ENCODE peak calls at places on chromosomes 7 and 10, in nine cellular contexts. S is progenitor cell of endocrine pancreas; X is heart right ventricle; R is CD8-positive, alpha-beta memory T cell; Z is C1 segment of cervical spinal cord; M is activated naive CD8-positive, alpha-beta T cell treated with anti-CD3 and anti-CD28 coated beads, Interleukin-2, amount 50 U/mL, for 16 hours; J is HEK293T; G is endodermal cell; P is CD8-positive, alpha-beta T cell. Y is an unnamed sample.

GRCh38 chr10:12637649-12638048 is 288.3 kb downstream of the CAMK1D start:
- DNase-seq in S (no peak), X (no peak), R (no peak), Z (no peak), M (no peak), J (no peak), G (no peak), P (no peak), Y (no peak)

GRCh38 chr10:24307696-24308476 is 98.9 kb downstream of the KIAA1217 start:
- DNase-seq in S (no peak), X (no peak), R (no peak), Z (no peak), M (no peak), J (no peak), G (no peak), P (no peak), Y (no peak)

GRCh38 chr10:128086003-128086863 is 40.0 kb downstream of the MKI67 start:
- DNase-seq in S (no peak), X (no peak), R (no peak), Z (no peak), M (no peak), J (no peak), G (peak), P (no peak), Y (no peak)

GRCh38 chr7:134778941-134779740 is at the start of gene CALD1:
- DNase-seq in S (peak), X (peak), R (no peak), Z (no peak), M (no peak), J (peak), G (peak), P (no peak), Y (no peak)

GRCh38 chr7:101243786-101244384 is 996 bp downstream of the FIS1 start:
- DNase-seq in S (no peak), X (peak), R (no peak), Z (no peak), M (no peak), J (no peak), G (peak), P (no peak), Y (no peak)

GRCh38 chr7:2128601-2129375 is 104.0 kb downstream of the MAD1L1 start:
- DNase-seq in S (no peak), X (no peak), R (no peak), Z (no peak), M (no peak), J (no peak), G (no peak), P (no peak), Y (no peak)

GRCh38 chr10:79321951-79322350 is 25.3 kb upstream of the PPIF start:
- DNase-seq in S (no peak), X (no peak), R (no peak), Z (no peak), M (no peak), J (no peak), G (no peak), P (no peak), Y (no peak)

GRCh38 chr7:48280100-48280499 is 108.8 kb downstream of the ABCA13 start:
- DNase-seq in S (no peak), X (no peak), R (no peak), Z (no peak), M (no peak), J (no peak), G (no peak), P (no peak), Y (no peak)

GRCh38 chr7:155846156-155846555 is 33.9 kb upstream of the SHH start:
- DNase-seq in S (no peak), X (no peak), R (no peak), Z (no peak), M (no peak), J (no peak), G (peak), P (no peak), Y (no peak)

GRCh38 chr7:101125989-101126650 is 784 bp upstream of the SERPINE1 start:
- DNase-seq in S (no peak), X (peak), R (no peak), Z (peak), M (no peak), J (no peak), G (no peak), P (no peak), Y (no peak)

GRCh38 chr7:139523199-139523941 is at the start of gene CLEC2L:
- DNase-seq in S (peak), X (no peak), R (no peak), Z (no peak), M (no peak), J (no peak), G (peak), P (no peak), Y (peak)

GRCh38 chr7:155405399-155406318 is 52.3 kb upstream of the EN2 start:
- DNase-seq in S (no peak), X (no peak), R (no peak), Z (peak), M (no peak), J (peak), G (peak), P (peak), Y (no peak)

GRCh38 chr10:34814228-34815173 is 595 bp downstream of the PARD3 start:
- DNase-seq in S (peak), X (peak), R (no peak), Z (peak), M (no peak), J (peak), G (peak), P (no peak), Y (no peak)

GRCh38 chr7:105838273-105839141 is 37.9 kb downstream of the ATXN7L1 start:
- DNase-seq in S (no peak), X (no peak), R (no peak), Z (peak), M (no peak), J (no peak), G (no peak), P (no peak), Y (peak)

GRCh38 chr10:11170993-11171416 is 153.3 kb downstream of the CELF2 start:
- DNase-seq in S (no peak), X (no peak), R (peak), Z (no peak), M (no peak), J (no peak), G (no peak), P (no peak), Y (no peak)

GRCh38 chr10:131806646-131807317 is 94.0 kb upstream of the PPP2R2D start:
- DNase-seq in S (no peak), X (no peak), R (no peak), Z (no peak), M (no peak), J (no peak), G (peak), P (no peak), Y (no peak)

GRCh38 chr10:3660753-3661152 is 124.3 kb downstream of the KLF6 start:
- DNase-seq in S (no peak), X (no peak), R (no peak), Z (no peak), M (no peak), J (no peak), G (no peak), P (no peak), Y (no peak)

GRCh38 chr10:103595933-103596726 is 102.6 kb downstream of the NEURL1 start:
- DNase-seq in S (no peak), X (no peak), R (no peak), Z (no peak), M (no peak), J (no peak), G (no peak), P (no peak), Y (no peak)

GRCh38 chr10:121378402-121378801 is 219.8 kb downstream of the FGFR2 start:
- DNase-seq in S (no peak), X (no peak), R (no peak), Z (no peak), M (no peak), J (no peak), G (no peak), P (no peak), Y (no peak)

GRCh38 chr10:20551761-20552160 is 345.4 kb downstream of the NEBL start:
- DNase-seq in S (no peak), X (no peak), R (no peak), Z (no peak), M (no peak), J (no peak), G (no peak), P (no peak), Y (no peak)

GRCh38 chr7:66227808-66228207 is 22.7 kb downstream of the TPST1 start:
- DNase-seq in S (no peak), X (no peak), R (no peak), Z (no peak), M (no peak), J (no peak), G (no peak), P (no peak), Y (no peak)

GRCh38 chr10:27893320-27894014 is 105.4 kb downstream of the ODAD2 start:
- DNase-seq in S (no peak), X (no peak), R (peak), Z (no peak), M (no peak), J (no peak), G (no peak), P (no peak), Y (no peak)

GRCh38 chr7:111083423-111083822 is 7.5 kb upstream of the LRRN3 start:
- DNase-seq in S (no peak), X (no peak), R (peak), Z (no peak), M (no peak), J (no peak), G (no peak), P (peak), Y (no peak)

GRCh38 chr7:101126651-101127459 is at the start of gene SERPINE1:
- DNase-seq in S (no peak), X (peak), R (peak), Z (peak), M (no peak), J (no peak), G (peak), P (peak), Y (peak)

GRCh38 chr10:63206997-63207952 is 74.1 kb downstream of the NRBF2 start:
- DNase-seq in S (no peak), X (no peak), R (no peak), Z (peak), M (no peak), J (no peak), G (no peak), P (no peak), Y (peak)

GRCh38 chr7:24978837-24979469 is 1.0 kb downstream of the OSBPL3 start:
- DNase-seq in S (no peak), X (no peak), R (no peak), Z (peak), M (no peak), J (no peak), G (peak), P (no peak), Y (no peak)

Y was measured in COR-L47.